ENCODE peak calls at places on chromosomes 12 and 14, in five cellular contexts. Z, T, G, K and M are unnamed samples.

GRCh38 chr14:22977684-22978486 is 4.5 kb downstream of the AJUBA start:
- DNase-seq in T (peak; percentile 54), Z (no peak), G (peak; percentile 46), K (peak; percentile 91), M (no peak)

GRCh38 chr12:32240210-32240609 is 133.6 kb downstream of the BICD1 start:
- DNase-seq in Z (no peak), G (no peak), K (no peak), T (no peak), M (no peak)

GRCh38 chr14:35234007-35234406 is 58.2 kb upstream of the PSMA6 start:
- DNase-seq in K (peak; percentile 44), G (no peak), T (no peak), Z (no peak), M (no peak)

GRCh38 chr14:63178912-63179311 is 25.3 kb upstream of the RHOJ start:
- DNase-seq in K (peak; percentile 8), T (no peak), G (no peak), Z (no peak), M (no peak)

GRCh38 chr12:3168223-3168770 is 91.1 kb downstream of the TSPAN9 start:
- DNase-seq in Z (no peak), K (no peak), T (no peak), G (no peak), M (no peak)

GRCh38 chr12:73629171-73629570 is 908.5 kb upstream of the ATXN7L3B start:
- DNase-seq in Z (no peak), G (no peak), K (no peak), T (no peak), M (no peak)

GRCh38 chr12:123532808-123533649 is 490 bp downstream of the RILPL1 start:
- DNase-seq in Z (no peak), T (peak; percentile 32), K (peak; percentile 33), G (peak; percentile 42), M (no peak)

GRCh38 chr14:59360923-59361794 is 104.0 kb downstream of the GPR135 start:
- DNase-seq in T (peak; percentile 74), Z (peak; percentile 30), G (peak; percentile 80), K (no peak), M (no peak)

GRCh38 chr12:30021046-30021833 is 237.5 kb upstream of the TMTC1 start:
- DNase-seq in G (no peak), T (no peak), K (no peak), Z (no peak), M (no peak)

GRCh38 chr12:107607464-107608392 is 77.9 kb upstream of the PWP1 start:
- DNase-seq in Z (peak; percentile 80), G (peak; percentile 77), T (peak; percentile 78), K (peak; percentile 82), M (peak; percentile 83)

GRCh38 chr14:77988966-77989365 is 181.2 kb upstream of the NRXN3 start:
- DNase-seq in K (peak; percentile 65), Z (peak; percentile 66), T (peak; percentile 49), G (peak; percentile 29), M (no peak)